ENCODE peak calls at places on chromosome 4, in ten cellular contexts. M is psoas muscle; Q is mucosa of descending colon; S is upper lobe of right lung; A is GM12878; N is lower lobe of right lung; Z is right cardiac atrium; P is pancreas; W is CD4-positive, CD25-positive, alpha-beta regulatory T cell; G is Panc1. T is an unnamed sample.

GRCh38 chr4:70637239-70637920 is 8.8 kb downstream of the ENAM start:
- ATAC-seq in P (peak; percentile 95), N (peak; percentile 42), W (no peak), M (peak; percentile 87), Q (no peak), A (peak; percentile 52), Z (peak; percentile 74), S (no peak), G (no peak), T (no peak)

GRCh38 chr4:188178276-188178675 is 39.0 kb downstream of the TRIML1 start:
- ATAC-seq in P (no peak), N (no peak), S (no peak), Q (no peak), Z (no peak), G (no peak), W (no peak), M (no peak), A (no peak), T (no peak)

GRCh38 chr4:184528713-184529112 is 54.4 kb upstream of the IRF2 start:
- ATAC-seq in G (no peak), N (no peak), P (no peak), Z (no peak), W (no peak), A (no peak), Q (no peak), S (no peak), M (no peak), T (no peak)

GRCh38 chr4:75036046-75036445 is 103.1 kb downstream of the PARM1 start:
- ATAC-seq in M (no peak), A (peak; percentile 59), Q (peak; percentile 14), Z (no peak), G (no peak), P (peak; percentile 24), W (no peak), N (peak; percentile 56), S (peak; percentile 74), T (no peak)

GRCh38 chr4:2832981-2833670 is 10.5 kb upstream of the ADD1 start:
- ATAC-seq in N (no peak), G (no peak), M (no peak), W (no peak), Z (no peak), P (no peak), Q (no peak), A (no peak), S (no peak), T (no peak)

GRCh38 chr4:113776016-113776415 is 14.5 kb upstream of the CAMK2D start:
- ATAC-seq in Z (no peak), Q (no peak), A (peak; percentile 80), M (no peak), W (no peak), N (no peak), S (no peak), G (no peak), P (no peak), T (no peak)

GRCh38 chr4:153246446-153247115 is 42.3 kb downstream of the TRIM2 start:
- ATAC-seq in Z (no peak), M (no peak), A (no peak), N (no peak), W (no peak), P (no peak), S (no peak), Q (peak; percentile 5), G (no peak), T (no peak)

GRCh38 chr4:140887467-140887866 is 131.3 kb upstream of the TBC1D9 start:
- ATAC-seq in W (no peak), A (no peak), G (no peak), Z (peak; percentile 86), P (no peak), S (no peak), M (peak; percentile 93), Q (no peak), N (no peak), T (no peak)

GRCh38 chr4:183364025-183364424 is 41.8 kb upstream of the CLDN24 start:
- ATAC-seq in N (no peak), G (no peak), Z (no peak), A (no peak), P (no peak), Q (no peak), M (no peak), S (no peak), W (no peak), T (no peak)

GRCh38 chr4:183747931-183748664 is 89.0 kb downstream of the TRAPPC11 start:
- ATAC-seq in N (no peak), S (no peak), Z (peak; percentile 50), W (no peak), P (peak; percentile 50), G (no peak), Q (peak; percentile 58), A (no peak), M (peak; percentile 76), T (no peak)

GRCh38 chr4:182862166-182862875 is 54.9 kb downstream of the DCTD start:
- ATAC-seq in G (no peak), A (no peak), N (peak; percentile 78), P (peak; percentile 72), Q (no peak), Z (no peak), W (no peak), M (no peak), S (peak; percentile 50), T (no peak)

GRCh38 chr4:3857316-3857926 is 91.2 kb downstream of the ADRA2C start:
- ATAC-seq in W (no peak), A (no peak), S (no peak), N (peak; percentile 9), Z (no peak), Q (no peak), G (peak; percentile 59), P (no peak), M (no peak), T (no peak)

GRCh38 chr4:7759635-7760034 is 180.0 kb downstream of the AFAP1 start:
- ATAC-seq in N (no peak), P (no peak), A (no peak), G (no peak), Q (no peak), M (no peak), W (no peak), S (no peak), Z (no peak), T (no peak)

GRCh38 chr4:154125340-154125739 is 336.5 kb upstream of the SFRP2 start:
- ATAC-seq in P (no peak), M (no peak), N (no peak), W (no peak), A (no peak), S (no peak), Q (no peak), G (no peak), Z (no peak), T (no peak)

DNA sequence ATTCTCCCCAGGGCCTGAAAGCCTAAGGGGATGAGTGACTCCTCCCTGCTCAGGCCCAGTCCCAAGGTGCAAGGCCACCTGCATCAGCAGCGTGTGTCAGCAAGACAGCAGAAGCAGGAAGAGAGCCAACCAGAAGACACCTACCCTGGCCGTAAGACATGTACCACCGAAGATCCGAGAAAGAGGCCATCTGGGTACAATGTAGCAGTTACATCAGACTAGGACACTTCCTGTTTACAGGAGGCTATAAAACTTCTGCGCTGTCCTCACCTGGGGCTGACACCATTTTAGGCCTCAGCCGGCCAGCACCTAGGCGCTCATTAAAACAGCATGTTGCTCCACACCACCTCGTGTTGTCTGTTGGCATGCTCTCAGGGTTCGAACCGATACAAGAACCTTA is 19.1 kb upstream of the HERC6 start:
- ATAC-seq in Z (no peak), Q (no peak), S (no peak), W (no peak), P (no peak), M (no peak), G (no peak), A (no peak), N (no peak), T (no peak)
- H3K4me1 ChIP-seq in Z (no peaks in the 10 kb centered on the region), Q (no peaks in the 10 kb centered on the region), S (no peaks in the 10 kb centered on the region), W (no peaks in the 10 kb centered on the region), P (no peaks in the 10 kb centered on the region), M (no peaks in the 10 kb centered on the region), G (no peaks in the 10 kb centered on the region), A (no peaks in the 10 kb centered on the region), N (no peaks in the 10 kb centered on the region), T (no peaks in the 10 kb centered on the region)

GRCh38 chr4:88597970-88598369 is 5.7 kb downstream of the HERC3 start:
- ATAC-seq in P (no peak), A (no peak), G (no peak), W (no peak), Z (no peak), M (no peak), Q (no peak), S (no peak), N (no peak), T (no peak)
- H3K4me1 ChIP-seq in P (no peaks in the 10 kb centered on the region), A (no peaks in the 10 kb centered on the region), G (peaks cover 2% of the 10 kb centered on the region), W (peaks cover 71% of the 10 kb centered on the region), Z (peaks cover 8% of the 10 kb centered on the region), M (peaks cover 52% of the 10 kb centered on the region), Q (peaks cover 7% of the 10 kb centered on the region), S (peaks cover 20% of the 10 kb centered on the region), N (peaks cover 44% of the 10 kb centered on the region), T (peaks cover 79% of the 10 kb centered on the region)

GRCh38 chr4:173178144-173178543 is 9.5 kb downstream of the GALNT7 start:
- ATAC-seq in Q (no peak), P (no peak), A (no peak), W (no peak), G (no peak), N (no peak), Z (no peak), M (no peak), S (no peak), T (no peak)

GRCh38 chr4:173181769-173182374 is 13.3 kb downstream of the GALNT7 start:
- ATAC-seq in G (peak; percentile 64), Q (no peak), Z (no peak), M (no peak), P (peak; percentile 70), N (peak; percentile 67), S (no peak), A (peak; percentile 78), W (no peak), T (no peak)

GRCh38 chr4:173177232-173177631 is 8.6 kb downstream of the GALNT7 start:
- ATAC-seq in S (no peak), N (no peak), G (peak; percentile 59), W (no peak), Q (no peak), P (peak; percentile 25), Z (no peak), M (no peak), A (no peak), T (no peak)

GRCh38 chr4:173185832-173186545 is 17.4 kb downstream of the GALNT7 start:
- ATAC-seq in M (peak; percentile 46), S (peak; percentile 54), P (peak; percentile 43), Q (peak; percentile 92), G (peak; percentile 62), Z (no peak), A (peak; percentile 44), N (peak; percentile 46), W (no peak), T (no peak)

DNA sequence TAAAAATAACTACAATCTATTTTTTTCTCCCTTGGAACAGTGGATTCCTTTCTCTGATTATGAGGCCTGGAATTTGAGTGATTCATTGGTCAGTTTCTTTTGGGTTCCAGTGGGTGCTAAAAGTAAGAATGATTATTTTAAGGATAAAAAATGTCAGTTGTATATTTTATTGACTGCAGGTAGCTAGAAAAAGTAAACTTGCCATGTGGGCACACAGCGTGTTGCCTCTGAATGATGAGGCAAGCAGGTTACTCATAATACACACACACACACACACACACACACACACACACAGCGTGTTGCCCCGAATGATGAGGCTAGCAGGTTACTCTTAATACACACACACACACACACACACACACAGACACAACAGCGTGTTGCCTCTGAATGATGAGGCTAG is 13.8 kb downstream of the GALNT7 start:
- ATAC-seq in S (peak; percentile 55), P (peak; percentile 37), G (peak; percentile 37), Z (no peak), W (no peak), Q (no peak), A (no peak), N (peak; percentile 43), M (no peak), T (no peak)
- H3K4me1 ChIP-seq in S (peaks cover 16% of the 10 kb centered on the region), P (peaks cover 42% of the 10 kb centered on the region), G (peaks cover 77% of the 10 kb centered on the region), Z (no peaks in the 10 kb centered on the region), W (no peaks in the 10 kb centered on the region), Q (peaks cover 9% of the 10 kb centered on the region), A (peaks cover 13% of the 10 kb centered on the region), N (peaks cover 24% of the 10 kb centered on the region), M (no peaks in the 10 kb centered on the region), T (peaks cover 14% of the 10 kb centered on the region)

GRCh38 chr4:108742451-108742850 is 20.4 kb downstream of the ETNPPL start:
- ATAC-seq in Q (no peak), S (no peak), A (no peak), G (no peak), W (no peak), N (no peak), Z (no peak), P (no peak), M (no peak), T (no peak)
- H3K4me1 ChIP-seq in Q (no peaks in the 10 kb centered on the region), S (no peaks in the 10 kb centered on the region), A (no peaks in the 10 kb centered on the region), G (no peaks in the 10 kb centered on the region), W (no peaks in the 10 kb centered on the region), N (no peaks in the 10 kb centered on the region), Z (no peaks in the 10 kb centered on the region), P (no peaks in the 10 kb centered on the region), M (no peaks in the 10 kb centered on the region), T (no peaks in the 10 kb centered on the region)